ENCODE peak calls at places on chromosomes 7 and 10, in nine cellular contexts. A is HuH-7; F is coronary artery; R is Daoy; M is Caki2; T is HuH-7.5; X is GM23248; V is MCF 10A; Y is stimulated activated CD4-positive, alpha-beta T cell treated with anti-CD3 and anti-CD28 coated beads, Interleukin-4, amount 100 ng/mL, for 48 hours. Z is an unnamed sample.

GRCh38 chr7:91083855-91084644 is 180.2 kb upstream of the FZD1 start:
- DNase-seq in A (no peak), T (no peak), R (peak; percentile 3), Y (no peak), V (no peak), F (no peak), X (peak; percentile 41), M (no peak), Z (peak; percentile 87)

GRCh38 chr7:90692396-90692795 is 96.3 kb downstream of the CDK14 start:
- DNase-seq in A (no peak), R (peak; percentile 15), Y (no peak), F (no peak), X (no peak), M (no peak), V (no peak), T (no peak), Z (no peak)

GRCh38 chr10:70267161-70267933 is 16.5 kb downstream of the NPFFR1 start:
- DNase-seq in F (peak; percentile 71), T (no peak), A (no peak), R (peak; percentile 89), M (peak; percentile 79), X (peak; percentile 98), Y (no peak), V (peak; percentile 95), Z (no peak)

GRCh38 chr10:3464760-3465405 is 292.3 kb upstream of the PITRM1 start:
- DNase-seq in T (no peak), R (no peak), Y (no peak), X (no peak), F (no peak), V (peak; percentile 35), A (no peak), M (no peak), Z (no peak)

GRCh38 chr7:55571534-55572377 is 546 bp downstream of the VOPP1 start:
- DNase-seq in M (peak; percentile 56), A (peak; percentile 71), V (peak; percentile 33), R (peak; percentile 85), Y (peak; percentile 43), X (peak; percentile 73), T (peak; percentile 77), F (peak; percentile 79), Z (peak; percentile 82)

GRCh38 chr10:22649390-22649841 is 65.0 kb downstream of the PIP4K2A start:
- DNase-seq in M (peak; percentile 94), Y (no peak), A (no peak), X (no peak), R (no peak), F (no peak), V (no peak), T (no peak), Z (no peak)

GRCh38 chr7:128318696-128319095 is 25.0 kb downstream of the RBM28 start:
- DNase-seq in X (no peak), Y (no peak), A (no peak), V (no peak), R (no peak), F (no peak), M (no peak), T (no peak), Z (no peak)

GRCh38 chr7:124930173-124930623 is 573 bp upstream of the POT1 start:
- DNase-seq in F (no peak), Y (no peak), M (no peak), A (no peak), X (no peak), R (no peak), T (no peak), V (no peak), Z (no peak)

GRCh38 chr7:139562491-139562890 is 39.0 kb downstream of the CLEC2L start:
- DNase-seq in X (no peak), Y (no peak), A (no peak), R (no peak), T (no peak), F (peak; percentile 29), V (no peak), M (no peak), Z (no peak)

GRCh38 chr7:151990567-151990966 is 34.3 kb downstream of the GALNTL5 start:
- DNase-seq in F (no peak), V (peak; percentile 24), M (no peak), T (no peak), R (peak; percentile 81), Y (no peak), X (peak; percentile 35), A (no peak), Z (no peak)

GRCh38 chr10:60898372-60898771 is 45.6 kb downstream of the RHOBTB1 start:
- DNase-seq in Y (no peak), T (no peak), F (no peak), V (no peak), R (no peak), A (no peak), X (no peak), M (no peak), Z (no peak)

GRCh38 chr10:72263613-72264241 is 10.0 kb upstream of the DDIT4 start:
- DNase-seq in A (no peak), T (no peak), R (peak; percentile 30), X (no peak), M (peak; percentile 71), F (no peak), V (peak; percentile 94), Y (no peak), Z (no peak)

GRCh38 chr10:12483996-12484944 is 134.9 kb downstream of the CAMK1D start:
- DNase-seq in Y (no peak), F (no peak), X (peak; percentile 16), V (no peak), T (no peak), A (no peak), R (no peak), M (no peak), Z (peak; percentile 65)

GRCh38 chr7:131040467-131040932 is 287.2 kb upstream of the MKLN1 start:
- DNase-seq in V (peak; percentile 77), Y (no peak), T (peak; percentile 47), R (peak; percentile 78), A (peak; percentile 58), F (no peak), M (peak; percentile 40), X (peak; percentile 78), Z (peak; percentile 21)

GRCh38 chr7:92766461-92767003 is 69.8 kb downstream of the CDK6 start:
- DNase-seq in Y (no peak), V (peak; percentile 30), F (no peak), R (no peak), X (peak; percentile 65), T (no peak), M (peak; percentile 73), A (no peak), Z (no peak)

Z was measured in right cardiac atrium.